ENCODE peak calls at places on chromosomes 1 and 21, in nine cellular contexts. I is kidney epithelial cell, B is H1, W is psoas muscle, J is Caco-2, F is upper lobe of left lung, P is choroid plexus epithelial cell, T is ascending aorta, Y is adrenal gland. X is an unnamed sample.

GRCh38 chr21:14862794-14863720 is 201.7 kb downstream of the NRIP1 start:
- DNase-seq in I (no peak), B (no peak), W (no peak), J (no peak), F (no peak), P (peak), T (no peak), Y (no peak), X (no peak)

GRCh38 chr1:101261629-101262028 is 24.8 kb downstream of the S1PR1 start:
- DNase-seq in I (no peak), B (no peak), W (no peak), J (no peak), F (no peak), P (no peak), T (no peak), Y (no peak), X (no peak)

GRCh38 chr1:15620890-15621682 is 3.8 kb downstream of the DDI2 start:
- DNase-seq in I (no peak), B (no peak), W (no peak), J (no peak), F (no peak), P (no peak), T (no peak), Y (no peak), X (no peak)

GRCh38 chr1:231165371-231165770 is 3.5 kb downstream of the TRIM67 start:
- DNase-seq in I (no peak), B (no peak), W (no peak), J (no peak), F (no peak), P (peak), T (no peak), Y (no peak), X (no peak)

GRCh38 chr1:116487016-116487415 is 83.8 kb downstream of the CD58 start:
- DNase-seq in I (no peak), B (no peak), W (no peak), J (no peak), F (no peak), P (no peak), T (no peak), Y (no peak), X (no peak)

GRCh38 chr1:164559342-164560070 is 522 bp downstream of the PBX1 start:
- DNase-seq in I (no peak), B (no peak), W (peak), J (peak), F (peak), P (peak), T (no peak), Y (peak), X (no peak)

GRCh38 chr1:174968750-174969244 is 30.9 kb upstream of the CACYBP start:
- DNase-seq in I (peak), B (no peak), W (no peak), J (no peak), F (no peak), P (peak), T (no peak), Y (no peak), X (peak)

GRCh38 chr1:245871881-245872280 is 635.2 kb downstream of the SMYD3 start:
- DNase-seq in I (no peak), B (no peak), W (no peak), J (no peak), F (no peak), P (peak), T (no peak), Y (no peak), X (peak)

GRCh38 chr1:234782057-234782800 is 172.3 kb upstream of the IRF2BP2 start:
- DNase-seq in I (no peak), B (no peak), W (no peak), J (no peak), F (no peak), P (no peak), T (no peak), Y (peak), X (no peak)

GRCh38 chr1:75711846-75712245 is 12.7 kb upstream of the ACADM start:
- DNase-seq in I (no peak), B (no peak), W (no peak), J (no peak), F (no peak), P (no peak), T (no peak), Y (no peak), X (no peak)

GRCh38 chr1:198102454-198102791 is 54.4 kb upstream of the NEK7 start:
- DNase-seq in I (no peak), B (no peak), W (no peak), J (no peak), F (no peak), P (no peak), T (no peak), Y (no peak), X (no peak)

GRCh38 chr21:44082648-44083436 is 24.4 kb upstream of the PWP2 start:
- DNase-seq in I (no peak), B (no peak), W (no peak), J (peak), F (no peak), P (no peak), T (no peak), Y (no peak), X (no peak)

GRCh38 chr1:20109223-20109856 is 10.0 kb downstream of the PLA2G2D start:
- DNase-seq in I (no peak), B (no peak), W (no peak), J (no peak), F (no peak), P (no peak), T (no peak), Y (no peak), X (no peak)

GRCh38 chr1:205601209-205601608 is 30.6 kb downstream of the ELK4 start:
- DNase-seq in I (peak), B (no peak), W (no peak), J (peak), F (no peak), P (no peak), T (no peak), Y (no peak), X (no peak)

GRCh38 chr1:171902527-171902926 is 61.2 kb downstream of the DNM3 start:
- DNase-seq in I (no peak), B (no peak), W (no peak), J (no peak), F (no peak), P (no peak), T (no peak), Y (no peak), X (no peak)

GRCh38 chr1:40344597-40344996 is 27.5 kb upstream of the COL9A2 start:
- DNase-seq in I (no peak), B (no peak), W (peak), J (peak), F (no peak), P (peak), T (peak), Y (no peak), X (no peak)

GRCh38 chr21:16072692-16073091 is 342.9 kb downstream of the USP25 start:
- DNase-seq in I (no peak), B (no peak), W (no peak), J (no peak), F (no peak), P (peak), T (no peak), Y (no peak), X (peak)

GRCh38 chr21:45265721-45266517 is 21.8 kb downstream of the POFUT2 start:
- DNase-seq in I (no peak), B (no peak), W (peak), J (no peak), F (peak), P (no peak), T (no peak), Y (peak), X (no peak)

GRCh38 chr1:228768345-228768717 is 33.1 kb downstream of the RHOU start:
- DNase-seq in I (no peak), B (no peak), W (no peak), J (no peak), F (no peak), P (no peak), T (no peak), Y (no peak), X (no peak)

GRCh38 chr1:227947678-227948492 is at the start of gene WNT9A:
- DNase-seq in I (no peak), B (no peak), W (peak), J (peak), F (peak), P (peak), T (no peak), Y (peak), X (no peak)

GRCh38 chr1:11982010-11982392 is 1.8 kb downstream of the MFN2 start:
- DNase-seq in I (no peak), B (no peak), W (no peak), J (no peak), F (no peak), P (no peak), T (no peak), Y (no peak), X (no peak)

GRCh38 chr1:204421441-204421840 is 9.8 kb upstream of the PPP1R15B start:
- DNase-seq in I (no peak), B (no peak), W (no peak), J (no peak), F (no peak), P (no peak), T (no peak), Y (no peak), X (no peak)

GRCh38 chr1:227777646-227778045 is 37.8 kb upstream of the PRSS38 start:
- DNase-seq in I (no peak), B (no peak), W (peak), J (no peak), F (no peak), P (no peak), T (no peak), Y (no peak), X (no peak)

GRCh38 chr1:118979754-118980270 is 8.3 kb downstream of the TBX15 start:
- DNase-seq in I (no peak), B (no peak), W (no peak), J (no peak), F (peak), P (no peak), T (no peak), Y (no peak), X (no peak)

GRCh38 chr1:81225769-81226602 is 574.7 kb upstream of the ADGRL2 start:
- DNase-seq in I (no peak), B (no peak), W (no peak), J (no peak), F (no peak), P (no peak), T (no peak), Y (no peak), X (no peak)

GRCh38 chr1:32240140-32240951 is 6.7 kb upstream of the FAM167B start:
- DNase-seq in I (no peak), B (peak), W (peak), J (peak), F (peak), P (no peak), T (peak), Y (peak), X (no peak)

GRCh38 chr21:37367301-37367757 is 756 bp downstream of the DYRK1A start:
- DNase-seq in I (no peak), B (no peak), W (peak), J (no peak), F (peak), P (peak), T (no peak), Y (no peak), X (no peak)

GRCh38 chr1:109659145-109659544 is 3.2 kb downstream of the GSTM4 start:
- DNase-seq in I (no peak), B (no peak), W (no peak), J (no peak), F (no peak), P (no peak), T (no peak), Y (no peak), X (no peak)

GRCh38 chr1:89763649-89763986 is 57.2 kb upstream of the LRRC8D start:
- DNase-seq in I (no peak), B (no peak), W (no peak), J (no peak), F (no peak), P (no peak), T (no peak), Y (no peak), X (no peak)

GRCh38 chr1:89762801-89763648 is 57.8 kb upstream of the LRRC8D start:
- DNase-seq in I (peak), B (peak), W (peak), J (peak), F (peak), P (peak), T (peak), Y (peak), X (peak)

GRCh38 chr1:89761901-89762300 is 58.9 kb upstream of the LRRC8D start:
- DNase-seq in I (no peak), B (no peak), W (no peak), J (no peak), F (no peak), P (no peak), T (no peak), Y (peak), X (no peak)

GRCh38 chr1:89760496-89760895 is 60.3 kb upstream of the LRRC8D start:
- DNase-seq in I (no peak), B (no peak), W (no peak), J (no peak), F (no peak), P (no peak), T (no peak), Y (no peak), X (no peak)

GRCh38 chr1:89762431-89762800 is 58.4 kb upstream of the LRRC8D start:
- DNase-seq in I (no peak), B (no peak), W (no peak), J (no peak), F (no peak), P (no peak), T (no peak), Y (no peak), X (no peak)
- H3K4me3 ChIP-seq in I (peak), B (no peak), W (peak), J (peak), F (no peak), P (peak), T (peak), Y (peak), X (peak)

DNA sequence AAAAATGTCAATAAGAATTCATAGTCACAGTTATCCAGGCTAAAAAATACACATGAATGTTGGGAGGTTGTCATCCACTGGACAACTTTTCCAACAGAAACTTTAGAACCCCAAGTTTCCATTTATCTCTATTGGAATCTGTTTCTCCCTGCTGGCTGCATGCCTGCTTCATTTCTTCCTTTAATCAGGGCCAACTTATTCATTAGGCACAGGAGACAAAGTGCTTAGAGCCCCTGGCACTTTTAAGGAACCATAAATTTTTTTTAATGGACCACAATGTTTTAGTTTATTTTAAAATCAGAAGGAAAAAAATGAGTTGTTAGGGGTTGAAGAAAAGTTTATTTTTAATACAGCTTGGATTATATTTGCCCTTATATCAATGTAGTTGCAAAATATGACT is 26.7 kb upstream of the C2CD2 start:
- DNase-seq in I (no peak), B (no peak), W (no peak), J (no peak), F (no peak), P (no peak), T (no peak), Y (no peak), X (no peak)
- TF ChIP-seq CTCF in I (no peak), B (no peak), W (no peak), J (no peak), F (no peak), P (no peak), T (no peak), Y (no peak), X (no peak)

GRCh38 chr1:247079141-247079874 is 697 bp upstream of the ZNF670 start:
- DNase-seq in I (no peak), B (no peak), W (no peak), J (no peak), F (no peak), P (no peak), T (no peak), Y (no peak), X (no peak)
- H3K4me3 ChIP-seq in I (no peak), B (peak), W (peak), J (peak), F (no peak), P (peak), T (peak), Y (peak), X (no peak)

GRCh38 chr1:211699059-211699458 is 23.6 kb upstream of the NEK2 start:
- DNase-seq in I (no peak), B (no peak), W (no peak), J (no peak), F (peak), P (no peak), T (no peak), Y (no peak), X (no peak)

GRCh38 chr1:211701733-211702132 is 26.3 kb upstream of the NEK2 start:
- DNase-seq in I (no peak), B (no peak), W (no peak), J (no peak), F (no peak), P (no peak), T (no peak), Y (no peak), X (no peak)

GRCh38 chr1:211695135-211695816 is 19.9 kb upstream of the NEK2 start:
- DNase-seq in I (no peak), B (no peak), W (no peak), J (peak), F (no peak), P (peak), T (no peak), Y (no peak), X (no peak)

GRCh38 chr1:211698161-211699026 is 23.0 kb upstream of the NEK2 start:
- DNase-seq in I (peak), B (no peak), W (peak), J (peak), F (peak), P (peak), T (no peak), Y (peak), X (no peak)

DNA sequence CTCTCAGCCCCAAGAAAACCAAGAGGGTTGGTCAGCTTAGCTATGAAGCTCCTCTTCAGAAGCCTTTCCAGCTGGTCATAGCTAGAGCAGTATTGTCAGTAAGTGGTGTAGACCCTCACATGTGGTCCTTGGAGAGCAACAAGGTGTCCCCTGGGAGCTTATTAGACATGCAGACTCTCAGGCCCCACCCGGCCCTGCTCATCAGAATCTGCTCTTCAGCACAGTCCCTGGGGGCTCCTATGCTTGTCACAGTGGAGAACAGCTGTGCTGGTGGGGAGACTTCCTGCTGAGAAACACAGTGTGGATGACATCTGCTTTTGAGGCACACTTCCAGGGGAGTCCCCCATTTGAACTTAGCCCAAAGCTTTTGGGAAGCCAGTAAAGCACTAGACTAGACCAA is 21.9 kb upstream of the NEK2 start:
- DNase-seq in I (no peak), B (no peak), W (no peak), J (no peak), F (no peak), P (no peak), T (no peak), Y (no peak), X (no peak)
- TF ChIP-seq CTCF in I (no peak), B (no peak), W (no peak), J (no peak), F (no peak), P (no peak), T (no peak), Y (no peak), X (no peak)

GRCh38 chr1:46137901-46138300 is 5.5 kb upstream of the PIK3R3 start:
- DNase-seq in I (no peak), B (no peak), W (no peak), J (no peak), F (no peak), P (peak), T (no peak), Y (no peak), X (no peak)
- H3K4me3 ChIP-seq in I (no peak), B (no peak), W (no peak), J (no peak), F (no peak), P (peak), T (peak), Y (no peak), X (peak)